ENCODE peak calls at places on chromosome 4, in four cellular contexts. Z is GM20000, B is NCI-H1092 treated with DMSO at 0.1 percent for 48 hours, L is RPMI8226. T is an unnamed sample.

GRCh38 chr4:111230265-111230664 is 607.4 kb upstream of the PITX2 start:
- DNase-seq in B (no peak), L (no peak), Z (no peak), T (no peak)

GRCh38 chr4:26218677-26219181 is 102.1 kb upstream of the RBPJ start:
- DNase-seq in B (no peak), L (no peak), Z (peak; percentile 16), T (no peak)

GRCh38 chr4:83013931-83014330 is 3.3 kb upstream of the LIN54 start:
- DNase-seq in B (no peak), L (no peak), Z (no peak), T (no peak)

GRCh38 chr4:83114576-83114975 is at the start of gene PLAC8:
- DNase-seq in B (peak; percentile 27), Z (peak; percentile 48), L (peak; percentile 79), T (no peak)

GRCh38 chr4:165974647-165975335 is 101.8 kb downstream of the TLL1 start:
- DNase-seq in Z (no peak), B (no peak), L (no peak), T (no peak)

GRCh38 chr4:121073672-121074386 is 1.5 kb upstream of the NDNF start:
- DNase-seq in Z (no peak), B (no peak), L (no peak), T (no peak)

GRCh38 chr4:167233523-167234387 is 539 bp downstream of the SPOCK3 start:
- DNase-seq in Z (no peak), B (no peak), L (no peak), T (peak; percentile 2)

GRCh38 chr4:41567186-41567585 is 29.2 kb downstream of the LIMCH1 start:
- DNase-seq in Z (no peak), B (no peak), L (no peak), T (no peak)

GRCh38 chr4:70943115-70943514 is 40.9 kb downstream of the MOB1B start:
- DNase-seq in B (no peak), L (peak; percentile 26), Z (no peak), T (no peak)

GRCh38 chr4:117466388-117466787 is 381.0 kb upstream of the TRAM1L1 start:
- DNase-seq in B (no peak), L (peak; percentile 72), Z (no peak), T (no peak)

GRCh38 chr4:20193522-20193902 is 58.2 kb upstream of the SLIT2 start:
- DNase-seq in Z (no peak), B (no peak), L (no peak), T (peak; percentile 32)

GRCh38 chr4:37685726-37686372 is 327 bp downstream of the RELL1 start:
- DNase-seq in L (peak; percentile 38), B (peak; percentile 38), Z (no peak), T (peak; percentile 37)

GRCh38 chr4:109389367-109390118 is 44.1 kb upstream of the SEC24B start:
- DNase-seq in B (no peak), Z (no peak), L (peak; percentile 65), T (no peak)

GRCh38 chr4:3250438-3250955 is 1.5 kb downstream of the MSANTD1 start:
- DNase-seq in L (no peak), Z (no peak), B (no peak), T (no peak)

GRCh38 chr4:1039493-1040343 is 28.3 kb downstream of the FGFRL1 start:
- DNase-seq in Z (no peak), L (no peak), B (no peak), T (no peak)

GRCh38 chr4:182238355-182238931 is 4.8 kb upstream of the TENM3 start:
- DNase-seq in L (no peak), B (no peak), Z (no peak), T (no peak)

GRCh38 chr4:81550005-81550896 is 78.5 kb upstream of the RASGEF1B start:
- DNase-seq in Z (no peak), L (no peak), B (no peak), T (peak; percentile 2)

GRCh38 chr4:35897808-35898207 is 346.5 kb downstream of the ARAP2 start:
- DNase-seq in L (no peak), Z (no peak), B (no peak), T (no peak)

GRCh38 chr4:69038582-69038981 is 57.7 kb upstream of the UGT2B7 start:
- DNase-seq in B (no peak), L (no peak), Z (no peak), T (peak; percentile 25)

GRCh38 chr4:97215426-97215825 is 927.9 kb downstream of the STPG2 start:
- DNase-seq in B (no peak), Z (no peak), L (no peak), T (no peak)

GRCh38 chr4:126223784-126224407 is 909.1 kb downstream of the FAT4 start:
- DNase-seq in L (peak; percentile 9), Z (no peak), B (peak; percentile 1), T (peak; percentile 38)

GRCh38 chr4:24979554-24979953 is 51.2 kb downstream of the LGI2 start:
- DNase-seq in Z (no peak), L (no peak), B (no peak), T (peak; percentile 76)

GRCh38 chr4:22338806-22339205 is 177.1 kb downstream of the ADGRA3 start:
- DNase-seq in L (no peak), B (no peak), Z (no peak), T (no peak)

GRCh38 chr4:150570862-150571261 is 11.1 kb upstream of the MAB21L2 start:
- DNase-seq in Z (no peak), L (no peak), B (peak; percentile 40), T (peak; percentile 26)

GRCh38 chr4:112523764-112524505 is 8.0 kb upstream of the NEUROG2 start:
- DNase-seq in B (peak; percentile 81), Z (peak; percentile 88), L (peak; percentile 90), T (peak; percentile 75)

GRCh38 chr4:87130985-87131753 is 89.2 kb downstream of the KLHL8 start:
- DNase-seq in Z (no peak), L (no peak), B (no peak), T (no peak)

GRCh38 chr4:16900325-16900724 is 1.9 kb upstream of the LDB2 start:
- DNase-seq in B (no peak), L (no peak), Z (no peak), T (no peak)